ENCODE peak calls at places on chromosome 3, in five cellular contexts. One of them, this sample, is unnamed.

GRCh38 chr3:94431831-94432230 is 369.0 kb downstream of the NSUN3 start:
- DNase-seq in mesenchymal stem cell: peak; percentile 25
- DNase-seq in mesendoderm: no peak
- DNase-seq in IMR-90: no peak
- DNase-seq in H9: no peak
- DNase-seq in this sample: no peak

GRCh38 chr3:139327861-139328260 is 16.0 kb upstream of the MRPS22 start:
- DNase-seq in mesenchymal stem cell: no peak
- DNase-seq in mesendoderm: no peak
- DNase-seq in IMR-90: no peak
- DNase-seq in H9: no peak
- DNase-seq in this sample: no peak

GRCh38 chr3:158094917-158095301 is 11.3 kb downstream of the SHOX2 start:
- DNase-seq in mesenchymal stem cell: no peak
- DNase-seq in mesendoderm: peak; percentile 27
- DNase-seq in IMR-90: no peak
- DNase-seq in H9: no peak
- DNase-seq in this sample: no peak

GRCh38 chr3:54188176-54188791 is 65.9 kb downstream of the CACNA2D3 start:
- DNase-seq in mesenchymal stem cell: peak; percentile 24
- DNase-seq in mesendoderm: peak; percentile 85
- DNase-seq in IMR-90: peak; percentile 34
- DNase-seq in H9: peak; percentile 73
- DNase-seq in this sample: no peak

GRCh38 chr3:135491478-135491877 is 474.1 kb upstream of the PPP2R3A start:
- DNase-seq in mesenchymal stem cell: no peak
- DNase-seq in mesendoderm: peak; percentile 25
- DNase-seq in IMR-90: no peak
- DNase-seq in H9: no peak
- DNase-seq in this sample: peak; percentile 4

GRCh38 chr3:32757618-32758374 is 60.0 kb upstream of the TRIM71 start:
- DNase-seq in mesenchymal stem cell: peak; percentile 49
- DNase-seq in mesendoderm: no peak
- DNase-seq in IMR-90: peak; percentile 15
- DNase-seq in H9: no peak
- DNase-seq in this sample: no peak

GRCh38 chr3:77690284-77690869 is 650.5 kb downstream of the ROBO2 start:
- DNase-seq in mesenchymal stem cell: no peak
- DNase-seq in mesendoderm: no peak
- DNase-seq in IMR-90: no peak
- DNase-seq in H9: no peak
- DNase-seq in this sample: no peak

GRCh38 chr3:13891492-13892073 is 11.7 kb upstream of the WNT7A start:
- DNase-seq in mesenchymal stem cell: no peak
- DNase-seq in mesendoderm: peak; percentile 85
- DNase-seq in IMR-90: no peak
- DNase-seq in H9: peak; percentile 54
- DNase-seq in this sample: peak; percentile 45

GRCh38 chr3:18127864-18128185 is 297.3 kb downstream of the SATB1 start:
- DNase-seq in mesenchymal stem cell: no peak
- DNase-seq in mesendoderm: no peak
- DNase-seq in IMR-90: no peak
- DNase-seq in H9: no peak
- DNase-seq in this sample: no peak

GRCh38 chr3:172550347-172550943 is 27.2 kb upstream of the TNFSF10 start:
- DNase-seq in mesenchymal stem cell: peak; percentile 86
- DNase-seq in mesendoderm: no peak
- DNase-seq in IMR-90: peak; percentile 98
- DNase-seq in H9: no peak
- DNase-seq in this sample: no peak

GRCh38 chr3:177452487-177452886 is 255.2 kb upstream of the TBL1XR1 start:
- DNase-seq in mesenchymal stem cell: peak; percentile 91
- DNase-seq in mesendoderm: no peak
- DNase-seq in IMR-90: peak; percentile 94
- DNase-seq in H9: no peak
- DNase-seq in this sample: no peak

GRCh38 chr3:187319699-187320302 is 28.3 kb upstream of the MASP1 start:
- DNase-seq in mesenchymal stem cell: peak; percentile 69
- DNase-seq in mesendoderm: peak; percentile 92
- DNase-seq in IMR-90: peak; percentile 70
- DNase-seq in H9: peak; percentile 85
- DNase-seq in this sample: peak; percentile 94

GRCh38 chr3:111143-112069 is 85.2 kb upstream of the CHL1 start:
- DNase-seq in mesenchymal stem cell: no peak
- DNase-seq in mesendoderm: no peak
- DNase-seq in IMR-90: no peak
- DNase-seq in H9: no peak
- DNase-seq in this sample: no peak

GRCh38 chr3:20857636-20858035 is 671.6 kb upstream of the SGO1 start:
- DNase-seq in mesenchymal stem cell: no peak
- DNase-seq in mesendoderm: no peak
- DNase-seq in IMR-90: no peak
- DNase-seq in H9: no peak
- DNase-seq in this sample: no peak

GRCh38 chr3:188711898-188712256 is 459.9 kb upstream of the TPRG1 start:
- DNase-seq in mesenchymal stem cell: peak; percentile 51
- DNase-seq in mesendoderm: no peak
- DNase-seq in IMR-90: no peak
- DNase-seq in H9: no peak
- DNase-seq in this sample: no peak

GRCh38 chr3:156611870-156612494 is 57.1 kb upstream of the SSR3 start:
- DNase-seq in mesenchymal stem cell: no peak
- DNase-seq in mesendoderm: peak; percentile 58
- DNase-seq in IMR-90: no peak
- DNase-seq in H9: no peak
- DNase-seq in this sample: no peak

GRCh38 chr3:154078672-154079071 is 42.5 kb upstream of the ARHGEF26 start:
- DNase-seq in mesenchymal stem cell: no peak
- DNase-seq in mesendoderm: no peak
- DNase-seq in IMR-90: no peak
- DNase-seq in H9: no peak
- DNase-seq in this sample: no peak

GRCh38 chr3:150286390-150287147 is 121.5 kb upstream of the TSC22D2 start:
- DNase-seq in mesenchymal stem cell: peak; percentile 60
- DNase-seq in mesendoderm: peak; percentile 84
- DNase-seq in IMR-90: peak; percentile 51
- DNase-seq in H9: no peak
- DNase-seq in this sample: no peak

GRCh38 chr3:148957586-148957985 is 33.8 kb upstream of the GYG1 start:
- DNase-seq in mesenchymal stem cell: no peak
- DNase-seq in mesendoderm: peak; percentile 88
- DNase-seq in IMR-90: no peak
- DNase-seq in H9: peak; percentile 79
- DNase-seq in this sample: peak; percentile 59

GRCh38 chr3:114411811-114412803 is 118.3 kb downstream of the TIGIT start:
- DNase-seq in mesenchymal stem cell: peak; percentile 64
- DNase-seq in mesendoderm: no peak
- DNase-seq in IMR-90: peak; percentile 87
- DNase-seq in H9: no peak
- DNase-seq in this sample: no peak

GRCh38 chr3:179837374-179837773 is 184.5 kb downstream of the USP13 start:
- DNase-seq in mesenchymal stem cell: peak; percentile 17
- DNase-seq in mesendoderm: peak; percentile 24
- DNase-seq in IMR-90: peak; percentile 24
- DNase-seq in H9: no peak
- DNase-seq in this sample: no peak

GRCh38 chr3:197501879-197502620 is 53.7 kb downstream of the BDH1 start:
- DNase-seq in mesenchymal stem cell: peak; percentile 66
- DNase-seq in mesendoderm: peak; percentile 91
- DNase-seq in IMR-90: peak; percentile 26
- DNase-seq in H9: peak; percentile 86
- DNase-seq in this sample: peak; percentile 49

GRCh38 chr3:46904303-46905190 is 27.0 kb downstream of the PTH1R start:
- DNase-seq in mesenchymal stem cell: no peak
- DNase-seq in mesendoderm: no peak
- DNase-seq in IMR-90: no peak
- DNase-seq in H9: no peak
- DNase-seq in this sample: no peak

GRCh38 chr3:34277110-34277509 is 478.7 kb downstream of the PDCD6IP start:
- DNase-seq in mesenchymal stem cell: no peak
- DNase-seq in mesendoderm: no peak
- DNase-seq in IMR-90: no peak
- DNase-seq in H9: no peak
- DNase-seq in this sample: no peak

GRCh38 chr3:119294889-119295769 is 946 bp downstream of the ARHGAP31 start:
- DNase-seq in mesenchymal stem cell: peak; percentile 67
- DNase-seq in mesendoderm: peak; percentile 70
- DNase-seq in IMR-90: peak; percentile 37
- DNase-seq in H9: peak; percentile 57
- DNase-seq in this sample: no peak

GRCh38 chr3:74067296-74067695 is 442.6 kb upstream of the PDZRN3 start:
- DNase-seq in mesenchymal stem cell: peak; percentile 63
- DNase-seq in mesendoderm: no peak
- DNase-seq in IMR-90: peak; percentile 32
- DNase-seq in H9: no peak
- DNase-seq in this sample: no peak

GRCh38 chr3:119069725-119070124 is 35.1 kb upstream of the IGSF11 start:
- DNase-seq in mesenchymal stem cell: no peak
- DNase-seq in mesendoderm: no peak
- DNase-seq in IMR-90: no peak
- DNase-seq in H9: no peak
- DNase-seq in this sample: no peak

GRCh38 chr3:174147798-174148197 is 711.3 kb upstream of the NAALADL2 start:
- DNase-seq in mesenchymal stem cell: no peak
- DNase-seq in mesendoderm: no peak
- DNase-seq in IMR-90: no peak
- DNase-seq in H9: no peak
- DNase-seq in this sample: no peak

GRCh38 chr3:32542807-32543206 is 27.9 kb downstream of the DYNC1LI1 start:
- DNase-seq in mesenchymal stem cell: no peak
- DNase-seq in mesendoderm: no peak
- DNase-seq in IMR-90: no peak
- DNase-seq in H9: no peak
- DNase-seq in this sample: no peak

GRCh38 chr3:126985143-126985985 is 2.4 kb downstream of the PLXNA1 start:
- DNase-seq in mesenchymal stem cell: no peak
- DNase-seq in mesendoderm: no peak
- DNase-seq in IMR-90: no peak
- DNase-seq in H9: no peak
- DNase-seq in this sample: no peak
- H3K27ac ChIP-seq in mesenchymal stem cell: no peak overlapping the region
- H3K27ac ChIP-seq in mesendoderm: no peak overlapping the region
- H3K27ac ChIP-seq in IMR-90: no peak overlapping the region
- H3K27ac ChIP-seq in H9: no peak overlapping the region
- H3K27ac ChIP-seq in this sample: no peak overlapping the region

GRCh38 chr3:113054552-113054951 is 63.8 kb downstream of the GTPBP8 start:
- DNase-seq in mesenchymal stem cell: peak; percentile 76
- DNase-seq in mesendoderm: no peak
- DNase-seq in IMR-90: peak; percentile 69
- DNase-seq in H9: no peak
- DNase-seq in this sample: no peak
- H2BK5ac ChIP-seq in mesenchymal stem cell: no peak overlapping the region
- H2BK5ac ChIP-seq in mesendoderm: no peak overlapping the region
- H2BK5ac ChIP-seq in IMR-90: no peak overlapping the region
- H2BK5ac ChIP-seq in H9: no peak overlapping the region
- H2BK5ac ChIP-seq in this sample: no peak overlapping the region

DNA sequence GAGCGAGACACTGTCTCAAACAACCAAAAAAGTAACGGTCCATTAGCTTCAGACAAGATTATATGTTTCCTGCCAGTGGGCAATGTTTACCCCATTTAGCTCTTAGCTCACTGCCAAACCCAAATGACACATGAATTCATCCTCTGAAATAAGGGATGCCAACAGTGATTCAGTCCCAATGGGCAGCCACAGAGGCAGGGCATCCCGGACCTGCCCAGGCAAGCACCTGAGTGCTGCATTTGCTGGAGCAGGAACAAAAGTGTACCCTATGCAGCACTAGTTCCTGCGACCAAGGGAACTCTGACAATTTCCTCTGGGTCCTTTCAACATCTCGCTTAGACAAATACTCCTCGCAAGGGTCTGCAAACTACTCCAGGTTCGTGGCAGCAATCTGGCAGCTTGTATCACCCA is 8.0 kb downstream of the IP6K2 start:
- DNase-seq in mesenchymal stem cell: no peak
- DNase-seq in mesendoderm: no peak
- DNase-seq in IMR-90: no peak
- DNase-seq in H9: no peak
- DNase-seq in this sample: no peak
- H3K27ac ChIP-seq in mesenchymal stem cell: peak overlapping the region; percentile 85
- H3K27ac ChIP-seq in mesendoderm: peak overlapping the region; percentile 34
- H3K27ac ChIP-seq in IMR-90: peak overlapping the region; percentile 72
- H3K27ac ChIP-seq in H9: no peak overlapping the region
- H3K27ac ChIP-seq in this sample: peak overlapping the region; percentile 47

GRCh38 chr3:169339386-169339785 is 324.1 kb downstream of the MECOM start:
- DNase-seq in mesenchymal stem cell: no peak
- DNase-seq in mesendoderm: no peak
- DNase-seq in IMR-90: no peak
- DNase-seq in H9: no peak
- DNase-seq in this sample: no peak
- H2BK5ac ChIP-seq in mesenchymal stem cell: no peak overlapping the region
- H2BK5ac ChIP-seq in mesendoderm: no peak overlapping the region
- H2BK5ac ChIP-seq in IMR-90: no peak overlapping the region
- H2BK5ac ChIP-seq in H9: no peak overlapping the region
- H2BK5ac ChIP-seq in this sample: no peak overlapping the region

GRCh38 chr3:122213650-122214049 is 30.2 kb downstream of the CASR start:
- DNase-seq in mesenchymal stem cell: no peak
- DNase-seq in mesendoderm: no peak
- DNase-seq in IMR-90: no peak
- DNase-seq in H9: no peak
- DNase-seq in this sample: no peak

GRCh38 chr3:122208579-122208978 is 25.1 kb downstream of the CASR start:
- DNase-seq in mesenchymal stem cell: no peak
- DNase-seq in mesendoderm: peak; percentile 7
- DNase-seq in IMR-90: no peak
- DNase-seq in H9: no peak
- DNase-seq in this sample: no peak
- H3K27ac ChIP-seq in mesenchymal stem cell: no peak overlapping the region
- H3K27ac ChIP-seq in mesendoderm: no peak overlapping the region
- H3K27ac ChIP-seq in IMR-90: no peak overlapping the region
- H3K27ac ChIP-seq in H9: no peak overlapping the region
- H3K27ac ChIP-seq in this sample: no peak overlapping the region